ENCODE peak calls at places on chromosome 10, in seven cellular contexts. One of them, this sample, is unnamed.

GRCh38 chr10:103493911-103494877 is 689 bp downstream of the NEURL1 start:
- DNase-seq in Caco-2: peak; percentile 32
- DNase-seq in AG04449: no peak
- DNase-seq in right lobe of liver: no peak
- DNase-seq in cardiac fibroblast: no peak
- DNase-seq in NB4: no peak
- DNase-seq in cardiac muscle cell: peak; percentile 30
- DNase-seq in this sample: peak; percentile 33

GRCh38 chr10:86290933-86291615 is 75.5 kb downstream of the GRID1 start:
- DNase-seq in Caco-2: no peak
- DNase-seq in AG04449: no peak
- DNase-seq in right lobe of liver: no peak
- DNase-seq in cardiac fibroblast: no peak
- DNase-seq in NB4: no peak
- DNase-seq in cardiac muscle cell: no peak
- DNase-seq in this sample: no peak

GRCh38 chr10:72260588-72261322 is 13.0 kb upstream of the DDIT4 start:
- DNase-seq in Caco-2: peak; percentile 98
- DNase-seq in AG04449: no peak
- DNase-seq in right lobe of liver: peak; percentile 87
- DNase-seq in cardiac fibroblast: peak; percentile 92
- DNase-seq in NB4: peak; percentile 84
- DNase-seq in cardiac muscle cell: peak; percentile 94
- DNase-seq in this sample: peak; percentile 95

GRCh38 chr10:14507721-14508120 is 177.0 kb upstream of the FRMD4A start:
- DNase-seq in Caco-2: no peak
- DNase-seq in AG04449: no peak
- DNase-seq in right lobe of liver: no peak
- DNase-seq in cardiac fibroblast: no peak
- DNase-seq in NB4: no peak
- DNase-seq in cardiac muscle cell: no peak
- DNase-seq in this sample: no peak

GRCh38 chr10:13087986-13088618 is 11.9 kb upstream of the OPTN start:
- DNase-seq in Caco-2: no peak
- DNase-seq in AG04449: peak; percentile 51
- DNase-seq in right lobe of liver: no peak
- DNase-seq in cardiac fibroblast: peak; percentile 89
- DNase-seq in NB4: peak; percentile 38
- DNase-seq in cardiac muscle cell: no peak
- DNase-seq in this sample: peak; percentile 83

GRCh38 chr10:97412891-97413304 is 11.8 kb upstream of the RRP12 start:
- DNase-seq in Caco-2: no peak
- DNase-seq in AG04449: no peak
- DNase-seq in right lobe of liver: no peak
- DNase-seq in cardiac fibroblast: no peak
- DNase-seq in NB4: no peak
- DNase-seq in cardiac muscle cell: no peak
- DNase-seq in this sample: no peak

GRCh38 chr10:113458944-113459343 is 93.9 kb upstream of the HABP2 start:
- DNase-seq in Caco-2: no peak
- DNase-seq in AG04449: no peak
- DNase-seq in right lobe of liver: no peak
- DNase-seq in cardiac fibroblast: no peak
- DNase-seq in NB4: no peak
- DNase-seq in cardiac muscle cell: no peak
- DNase-seq in this sample: no peak

GRCh38 chr10:31322647-31323046 is 3.6 kb downstream of the ZEB1 start:
- DNase-seq in Caco-2: no peak
- DNase-seq in AG04449: no peak
- DNase-seq in right lobe of liver: no peak
- DNase-seq in cardiac fibroblast: peak; percentile 56
- DNase-seq in NB4: peak; percentile 18
- DNase-seq in cardiac muscle cell: no peak
- DNase-seq in this sample: peak; percentile 39

GRCh38 chr10:76902949-76903348 is 734.7 kb downstream of the KCNMA1 start:
- DNase-seq in Caco-2: peak; percentile 42
- DNase-seq in AG04449: no peak
- DNase-seq in right lobe of liver: no peak
- DNase-seq in cardiac fibroblast: peak; percentile 50
- DNase-seq in NB4: peak; percentile 54
- DNase-seq in cardiac muscle cell: peak; percentile 84
- DNase-seq in this sample: no peak

GRCh38 chr10:13709931-13710690 is 123.3 kb downstream of the PRPF18 start:
- DNase-seq in Caco-2: no peak
- DNase-seq in AG04449: no peak
- DNase-seq in right lobe of liver: no peak
- DNase-seq in cardiac fibroblast: peak; percentile 56
- DNase-seq in NB4: no peak
- DNase-seq in cardiac muscle cell: no peak
- DNase-seq in this sample: no peak

GRCh38 chr10:77188000-77188395 is 449.6 kb downstream of the KCNMA1 start:
- DNase-seq in Caco-2: no peak
- DNase-seq in AG04449: no peak
- DNase-seq in right lobe of liver: no peak
- DNase-seq in cardiac fibroblast: no peak
- DNase-seq in NB4: no peak
- DNase-seq in cardiac muscle cell: no peak
- DNase-seq in this sample: no peak

GRCh38 chr10:75266945-75267344 is 31.2 kb upstream of the COMTD1 start:
- DNase-seq in Caco-2: no peak
- DNase-seq in AG04449: no peak
- DNase-seq in right lobe of liver: no peak
- DNase-seq in cardiac fibroblast: no peak
- DNase-seq in NB4: no peak
- DNase-seq in cardiac muscle cell: no peak
- DNase-seq in this sample: no peak

GRCh38 chr10:69801094-69801433 is 642 bp upstream of the COL13A1 start:
- DNase-seq in Caco-2: peak; percentile 77
- DNase-seq in AG04449: no peak
- DNase-seq in right lobe of liver: peak; percentile 42
- DNase-seq in cardiac fibroblast: peak; percentile 60
- DNase-seq in NB4: peak; percentile 68
- DNase-seq in cardiac muscle cell: peak; percentile 86
- DNase-seq in this sample: peak; percentile 34

GRCh38 chr10:113331971-113332370 is 220.9 kb upstream of the HABP2 start:
- DNase-seq in Caco-2: no peak
- DNase-seq in AG04449: no peak
- DNase-seq in right lobe of liver: no peak
- DNase-seq in cardiac fibroblast: no peak
- DNase-seq in NB4: no peak
- DNase-seq in cardiac muscle cell: no peak
- DNase-seq in this sample: no peak

GRCh38 chr10:83222300-83222699 is 917.0 kb upstream of the GHITM start:
- DNase-seq in Caco-2: no peak
- DNase-seq in AG04449: no peak
- DNase-seq in right lobe of liver: no peak
- DNase-seq in cardiac fibroblast: no peak
- DNase-seq in NB4: no peak
- DNase-seq in cardiac muscle cell: no peak
- DNase-seq in this sample: no peak

GRCh38 chr10:122232781-122233180 is 38.3 kb upstream of the BTBD16 start:
- DNase-seq in Caco-2: no peak
- DNase-seq in AG04449: peak; percentile 14
- DNase-seq in right lobe of liver: no peak
- DNase-seq in cardiac fibroblast: peak; percentile 51
- DNase-seq in NB4: no peak
- DNase-seq in cardiac muscle cell: no peak
- DNase-seq in this sample: peak; percentile 60

GRCh38 chr10:106082865-106083264 is 1081.6 kb downstream of the SORCS1 start:
- DNase-seq in Caco-2: no peak
- DNase-seq in AG04449: no peak
- DNase-seq in right lobe of liver: no peak
- DNase-seq in cardiac fibroblast: peak; percentile 78
- DNase-seq in NB4: no peak
- DNase-seq in cardiac muscle cell: no peak
- DNase-seq in this sample: peak; percentile 25

GRCh38 chr10:70657036-70657435 is 15.3 kb upstream of the ADAMTS14 start:
- DNase-seq in Caco-2: no peak
- DNase-seq in AG04449: no peak
- DNase-seq in right lobe of liver: no peak
- DNase-seq in cardiac fibroblast: peak; percentile 76
- DNase-seq in NB4: no peak
- DNase-seq in cardiac muscle cell: no peak
- DNase-seq in this sample: peak; percentile 54

GRCh38 chr10:90947025-90947960 is 26.4 kb upstream of the ANKRD1 start:
- DNase-seq in Caco-2: peak; percentile 21
- DNase-seq in AG04449: no peak
- DNase-seq in right lobe of liver: no peak
- DNase-seq in cardiac fibroblast: peak; percentile 63
- DNase-seq in NB4: peak; percentile 12
- DNase-seq in cardiac muscle cell: no peak
- DNase-seq in this sample: peak; percentile 66

GRCh38 chr10:132806126-132807061 is 20.4 kb upstream of the NKX6-2 start:
- DNase-seq in Caco-2: no peak
- DNase-seq in AG04449: no peak
- DNase-seq in right lobe of liver: no peak
- DNase-seq in cardiac fibroblast: no peak
- DNase-seq in NB4: no peak
- DNase-seq in cardiac muscle cell: no peak
- DNase-seq in this sample: peak; percentile 61
- TF ChIP-seq CTCF in Caco-2: no peak
- TF ChIP-seq CTCF in AG04449: no peak
- TF ChIP-seq CTCF in right lobe of liver: no peak
- TF ChIP-seq CTCF in cardiac fibroblast: no peak
- TF ChIP-seq CTCF in NB4: no peak
- TF ChIP-seq CTCF in cardiac muscle cell: no peak
- TF ChIP-seq CTCF in this sample: no peak

GRCh38 chr10:1074063-1074747 is 18.0 kb downstream of the WDR37 start:
- DNase-seq in Caco-2: no peak
- DNase-seq in AG04449: no peak
- DNase-seq in right lobe of liver: no peak
- DNase-seq in cardiac fibroblast: no peak
- DNase-seq in NB4: peak; percentile 17
- DNase-seq in cardiac muscle cell: no peak
- DNase-seq in this sample: no peak
- TF ChIP-seq CTCF in Caco-2: no peak
- TF ChIP-seq CTCF in AG04449: no peak
- TF ChIP-seq CTCF in right lobe of liver: no peak
- TF ChIP-seq CTCF in cardiac fibroblast: no peak
- TF ChIP-seq CTCF in NB4: peak; percentile 4
- TF ChIP-seq CTCF in cardiac muscle cell: peak; percentile 19
- TF ChIP-seq CTCF in this sample: no peak

GRCh38 chr10:95233377-95234034 is 39.5 kb downstream of the ACSM6 start:
- DNase-seq in Caco-2: no peak
- DNase-seq in AG04449: no peak
- DNase-seq in right lobe of liver: no peak
- DNase-seq in cardiac fibroblast: no peak
- DNase-seq in NB4: no peak
- DNase-seq in cardiac muscle cell: no peak
- DNase-seq in this sample: peak; percentile 66
- TF ChIP-seq CTCF in Caco-2: no peak
- TF ChIP-seq CTCF in AG04449: no peak
- TF ChIP-seq CTCF in right lobe of liver: no peak
- TF ChIP-seq CTCF in cardiac fibroblast: no peak
- TF ChIP-seq CTCF in NB4: no peak
- TF ChIP-seq CTCF in cardiac muscle cell: no peak
- TF ChIP-seq CTCF in this sample: no peak

GRCh38 chr10:51368943-51369342 is 294.7 kb downstream of the PRKG1 start:
- DNase-seq in Caco-2: no peak
- DNase-seq in AG04449: no peak
- DNase-seq in right lobe of liver: no peak
- DNase-seq in cardiac fibroblast: no peak
- DNase-seq in NB4: no peak
- DNase-seq in cardiac muscle cell: no peak
- DNase-seq in this sample: no peak
- TF ChIP-seq CTCF in Caco-2: peak; percentile 45
- TF ChIP-seq CTCF in AG04449: no peak
- TF ChIP-seq CTCF in right lobe of liver: no peak
- TF ChIP-seq CTCF in cardiac fibroblast: no peak
- TF ChIP-seq CTCF in NB4: peak; percentile 22
- TF ChIP-seq CTCF in cardiac muscle cell: peak; percentile 1
- TF ChIP-seq CTCF in this sample: no peak

GRCh38 chr10:380313-380955 is 245.2 kb downstream of the ZMYND11 start:
- DNase-seq in Caco-2: no peak
- DNase-seq in AG04449: no peak
- DNase-seq in right lobe of liver: no peak
- DNase-seq in cardiac fibroblast: no peak
- DNase-seq in NB4: no peak
- DNase-seq in cardiac muscle cell: no peak
- DNase-seq in this sample: peak; percentile 23
- TF ChIP-seq CTCF in Caco-2: no peak
- TF ChIP-seq CTCF in AG04449: no peak
- TF ChIP-seq CTCF in right lobe of liver: no peak
- TF ChIP-seq CTCF in cardiac fibroblast: no peak
- TF ChIP-seq CTCF in NB4: no peak
- TF ChIP-seq CTCF in cardiac muscle cell: no peak
- TF ChIP-seq CTCF in this sample: no peak